ENCODE peak calls at places on chromosomes 4 and X, in nine cellular contexts. One of them, this sample, is unnamed.

GRCh38 chr4:27357283-27357682 is 496.6 kb downstream of the STIM2 start:
- DNase-seq in heart left ventricle: no peak
- DNase-seq in neural crest cell: no peak
- DNase-seq in aorta: no peak
- DNase-seq in lower lobe of right lung: no peak
- DNase-seq in adrenal gland: no peak
- DNase-seq in upper lobe of left lung: no peak
- DNase-seq in astrocyte of the cerebellum: peak
- DNase-seq in activated CD4-positive, alpha-beta T cell treated with anti-CD3 and anti-CD28 coated beads, Interleukin-2, amount 50 U/mL, for 24 hours: no peak
- DNase-seq in this sample: no peak

GRCh38 chrX:40132751-40133150 is 35.0 kb upstream of the BCOR start:
- DNase-seq in adrenal gland: peak
- DNase-seq in activated CD4-positive, alpha-beta T cell treated with anti-CD3 and anti-CD28 coated beads, Interleukin-2, amount 50 U/mL, for 24 hours: no peak
- DNase-seq in aorta: peak
- DNase-seq in astrocyte of the cerebellum: peak
- DNase-seq in upper lobe of left lung: no peak
- DNase-seq in heart left ventricle: peak
- DNase-seq in neural crest cell: no peak
- DNase-seq in lower lobe of right lung: peak
- DNase-seq in this sample: peak

GRCh38 chrX:39493168-39493567 is 604.6 kb downstream of the BCOR start:
- DNase-seq in lower lobe of right lung: no peak
- DNase-seq in upper lobe of left lung: no peak
- DNase-seq in adrenal gland: no peak
- DNase-seq in aorta: no peak
- DNase-seq in neural crest cell: no peak
- DNase-seq in heart left ventricle: no peak
- DNase-seq in activated CD4-positive, alpha-beta T cell treated with anti-CD3 and anti-CD28 coated beads, Interleukin-2, amount 50 U/mL, for 24 hours: no peak
- DNase-seq in astrocyte of the cerebellum: no peak
- DNase-seq in this sample: no peak

GRCh38 chrX:50839730-50840129 is 25.7 kb upstream of the SHROOM4 start:
- DNase-seq in lower lobe of right lung: no peak
- DNase-seq in adrenal gland: no peak
- DNase-seq in neural crest cell: no peak
- DNase-seq in heart left ventricle: no peak
- DNase-seq in upper lobe of left lung: no peak
- DNase-seq in astrocyte of the cerebellum: no peak
- DNase-seq in aorta: no peak
- DNase-seq in activated CD4-positive, alpha-beta T cell treated with anti-CD3 and anti-CD28 coated beads, Interleukin-2, amount 50 U/mL, for 24 hours: no peak
- DNase-seq in this sample: no peak

GRCh38 chr4:153594208-153594607 is 89.9 kb upstream of the TLR2 start:
- DNase-seq in neural crest cell: no peak
- DNase-seq in upper lobe of left lung: no peak
- DNase-seq in astrocyte of the cerebellum: peak
- DNase-seq in heart left ventricle: peak
- DNase-seq in activated CD4-positive, alpha-beta T cell treated with anti-CD3 and anti-CD28 coated beads, Interleukin-2, amount 50 U/mL, for 24 hours: no peak
- DNase-seq in lower lobe of right lung: no peak
- DNase-seq in aorta: no peak
- DNase-seq in adrenal gland: no peak
- DNase-seq in this sample: no peak

GRCh38 chr4:101790521-101791188 is at the start of gene BANK1:
- DNase-seq in neural crest cell: peak
- DNase-seq in heart left ventricle: peak
- DNase-seq in adrenal gland: peak
- DNase-seq in upper lobe of left lung: peak
- DNase-seq in aorta: peak
- DNase-seq in activated CD4-positive, alpha-beta T cell treated with anti-CD3 and anti-CD28 coated beads, Interleukin-2, amount 50 U/mL, for 24 hours: no peak
- DNase-seq in lower lobe of right lung: peak
- DNase-seq in astrocyte of the cerebellum: no peak
- DNase-seq in this sample: peak

GRCh38 chr4:109826719-109827118 is 1.1 kb upstream of the RRH start:
- DNase-seq in heart left ventricle: no peak
- DNase-seq in upper lobe of left lung: no peak
- DNase-seq in neural crest cell: no peak
- DNase-seq in activated CD4-positive, alpha-beta T cell treated with anti-CD3 and anti-CD28 coated beads, Interleukin-2, amount 50 U/mL, for 24 hours: no peak
- DNase-seq in adrenal gland: no peak
- DNase-seq in aorta: no peak
- DNase-seq in astrocyte of the cerebellum: no peak
- DNase-seq in lower lobe of right lung: no peak
- DNase-seq in this sample: no peak

GRCh38 chrX:100407784-100408642 is 2.1 kb downstream of the PCDH19 start:
- DNase-seq in heart left ventricle: no peak
- DNase-seq in astrocyte of the cerebellum: no peak
- DNase-seq in activated CD4-positive, alpha-beta T cell treated with anti-CD3 and anti-CD28 coated beads, Interleukin-2, amount 50 U/mL, for 24 hours: no peak
- DNase-seq in lower lobe of right lung: no peak
- DNase-seq in upper lobe of left lung: peak
- DNase-seq in neural crest cell: no peak
- DNase-seq in adrenal gland: no peak
- DNase-seq in aorta: no peak
- DNase-seq in this sample: no peak

GRCh38 chr4:1136028-1136427 is 22.7 kb upstream of the RNF212 start:
- DNase-seq in neural crest cell: no peak
- DNase-seq in adrenal gland: no peak
- DNase-seq in lower lobe of right lung: peak
- DNase-seq in heart left ventricle: no peak
- DNase-seq in activated CD4-positive, alpha-beta T cell treated with anti-CD3 and anti-CD28 coated beads, Interleukin-2, amount 50 U/mL, for 24 hours: no peak
- DNase-seq in upper lobe of left lung: no peak
- DNase-seq in aorta: no peak
- DNase-seq in astrocyte of the cerebellum: no peak
- DNase-seq in this sample: peak

GRCh38 chrX:43500240-43500639 is 155.9 kb upstream of the MAOA start:
- DNase-seq in aorta: no peak
- DNase-seq in adrenal gland: no peak
- DNase-seq in heart left ventricle: no peak
- DNase-seq in astrocyte of the cerebellum: no peak
- DNase-seq in neural crest cell: no peak
- DNase-seq in lower lobe of right lung: no peak
- DNase-seq in upper lobe of left lung: no peak
- DNase-seq in activated CD4-positive, alpha-beta T cell treated with anti-CD3 and anti-CD28 coated beads, Interleukin-2, amount 50 U/mL, for 24 hours: no peak
- DNase-seq in this sample: no peak

GRCh38 chr4:121950680-121951569 is 935 bp downstream of the TRPC3 start:
- DNase-seq in activated CD4-positive, alpha-beta T cell treated with anti-CD3 and anti-CD28 coated beads, Interleukin-2, amount 50 U/mL, for 24 hours: no peak
- DNase-seq in heart left ventricle: no peak
- DNase-seq in astrocyte of the cerebellum: no peak
- DNase-seq in aorta: peak
- DNase-seq in lower lobe of right lung: peak
- DNase-seq in adrenal gland: no peak
- DNase-seq in upper lobe of left lung: peak
- DNase-seq in neural crest cell: peak
- DNase-seq in this sample: peak

GRCh38 chrX:56729152-56729557 is at the start of gene NBDY:
- DNase-seq in adrenal gland: peak
- DNase-seq in astrocyte of the cerebellum: no peak
- DNase-seq in activated CD4-positive, alpha-beta T cell treated with anti-CD3 and anti-CD28 coated beads, Interleukin-2, amount 50 U/mL, for 24 hours: peak
- DNase-seq in neural crest cell: peak
- DNase-seq in heart left ventricle: peak
- DNase-seq in lower lobe of right lung: no peak
- DNase-seq in upper lobe of left lung: no peak
- DNase-seq in aorta: peak
- DNase-seq in this sample: peak

GRCh38 chr4:22268350-22269025 is 247.4 kb downstream of the ADGRA3 start:
- DNase-seq in astrocyte of the cerebellum: no peak
- DNase-seq in adrenal gland: no peak
- DNase-seq in heart left ventricle: no peak
- DNase-seq in aorta: no peak
- DNase-seq in upper lobe of left lung: no peak
- DNase-seq in neural crest cell: no peak
- DNase-seq in activated CD4-positive, alpha-beta T cell treated with anti-CD3 and anti-CD28 coated beads, Interleukin-2, amount 50 U/mL, for 24 hours: no peak
- DNase-seq in lower lobe of right lung: no peak
- DNase-seq in this sample: no peak

GRCh38 chrX:87805829-87806490 is 288.4 kb downstream of the KLHL4 start:
- DNase-seq in activated CD4-positive, alpha-beta T cell treated with anti-CD3 and anti-CD28 coated beads, Interleukin-2, amount 50 U/mL, for 24 hours: no peak
- DNase-seq in upper lobe of left lung: no peak
- DNase-seq in aorta: no peak
- DNase-seq in heart left ventricle: no peak
- DNase-seq in neural crest cell: no peak
- DNase-seq in adrenal gland: no peak
- DNase-seq in lower lobe of right lung: no peak
- DNase-seq in astrocyte of the cerebellum: peak
- DNase-seq in this sample: no peak

GRCh38 chrX:115591856-115592842 is 31.2 kb downstream of the PLS3 start:
- DNase-seq in aorta: no peak
- DNase-seq in heart left ventricle: no peak
- DNase-seq in adrenal gland: no peak
- DNase-seq in astrocyte of the cerebellum: no peak
- DNase-seq in upper lobe of left lung: no peak
- DNase-seq in activated CD4-positive, alpha-beta T cell treated with anti-CD3 and anti-CD28 coated beads, Interleukin-2, amount 50 U/mL, for 24 hours: no peak
- DNase-seq in lower lobe of right lung: no peak
- DNase-seq in neural crest cell: no peak
- DNase-seq in this sample: no peak

GRCh38 chr4:112652216-112652615 is 15.3 kb downstream of the LARP7 start:
- DNase-seq in astrocyte of the cerebellum: no peak
- DNase-seq in adrenal gland: no peak
- DNase-seq in heart left ventricle: no peak
- DNase-seq in neural crest cell: no peak
- DNase-seq in aorta: no peak
- DNase-seq in lower lobe of right lung: no peak
- DNase-seq in activated CD4-positive, alpha-beta T cell treated with anti-CD3 and anti-CD28 coated beads, Interleukin-2, amount 50 U/mL, for 24 hours: no peak
- DNase-seq in upper lobe of left lung: no peak
- DNase-seq in this sample: no peak

GRCh38 chrX:154458116-154458953 is at the start of gene PLXNA3:
- DNase-seq in adrenal gland: no peak
- DNase-seq in activated CD4-positive, alpha-beta T cell treated with anti-CD3 and anti-CD28 coated beads, Interleukin-2, amount 50 U/mL, for 24 hours: peak
- DNase-seq in neural crest cell: peak
- DNase-seq in lower lobe of right lung: peak
- DNase-seq in heart left ventricle: no peak
- DNase-seq in upper lobe of left lung: peak
- DNase-seq in aorta: peak
- DNase-seq in astrocyte of the cerebellum: no peak
- DNase-seq in this sample: peak

GRCh38 chrX:22748093-22748999 is 251.4 kb upstream of the DDX53 start:
- DNase-seq in neural crest cell: peak
- DNase-seq in heart left ventricle: no peak
- DNase-seq in lower lobe of right lung: no peak
- DNase-seq in adrenal gland: peak
- DNase-seq in activated CD4-positive, alpha-beta T cell treated with anti-CD3 and anti-CD28 coated beads, Interleukin-2, amount 50 U/mL, for 24 hours: peak
- DNase-seq in upper lobe of left lung: no peak
- DNase-seq in aorta: peak
- DNase-seq in astrocyte of the cerebellum: peak
- DNase-seq in this sample: peak

GRCh38 chrX:29299689-29300088 is 712.4 kb downstream of the IL1RAPL1 start:
- DNase-seq in aorta: no peak
- DNase-seq in adrenal gland: no peak
- DNase-seq in lower lobe of right lung: no peak
- DNase-seq in neural crest cell: no peak
- DNase-seq in activated CD4-positive, alpha-beta T cell treated with anti-CD3 and anti-CD28 coated beads, Interleukin-2, amount 50 U/mL, for 24 hours: no peak
- DNase-seq in upper lobe of left lung: no peak
- DNase-seq in heart left ventricle: no peak
- DNase-seq in astrocyte of the cerebellum: no peak
- DNase-seq in this sample: no peak

This sample was measured in body of pancreas.